ENCODE peak calls at places on chromosomes 5 and 9, in five cellular contexts. G is IMR-90, E is hepatocyte, H is GM23248, Y is K562. I is an unnamed sample.

GRCh38 chr9:34633851-34634550 is 3.6 kb downstream of the SIGMAR1 start:
- DNase-seq in G (peak; percentile 64), E (peak; percentile 82), H (peak; percentile 73), Y (peak; percentile 57), I (peak; percentile 16)

GRCh38 chr5:6576861-6577501 is 55.9 kb downstream of the NSUN2 start:
- DNase-seq in G (peak; percentile 52), E (peak; percentile 55), H (peak; percentile 69), Y (peak; percentile 56), I (peak; percentile 58)

GRCh38 chr5:34064656-34065055 is 21.6 kb upstream of the C1QTNF3 start:
- DNase-seq in G (no peak), E (no peak), H (no peak), Y (no peak), I (no peak)

GRCh38 chr9:16275795-16276624 is 594.5 kb downstream of the BNC2 start:
- DNase-seq in G (no peak), E (no peak), H (no peak), Y (no peak), I (peak; percentile 53)

GRCh38 chr5:87398981-87399616 is 13.6 kb downstream of the CCNH start:
- DNase-seq in G (no peak), E (no peak), H (no peak), Y (no peak), I (no peak)

GRCh38 chr9:18260527-18260926 is 213.4 kb upstream of the ADAMTSL1 start:
- DNase-seq in G (no peak), E (peak; percentile 24), H (no peak), Y (no peak), I (peak; percentile 76)

GRCh38 chr5:139711067-139711851 is 63.1 kb downstream of the CXXC5 start:
- DNase-seq in G (peak; percentile 28), E (peak; percentile 55), H (peak; percentile 82), Y (peak; percentile 87), I (no peak)

GRCh38 chr5:140595538-140595937 is 30.9 kb downstream of the SLC35A4 start:
- DNase-seq in G (no peak), E (peak; percentile 31), H (no peak), Y (peak; percentile 4), I (no peak)

GRCh38 chr9:77793909-77794308 is 145.8 kb upstream of the GNA14 start:
- DNase-seq in G (peak; percentile 7), E (no peak), H (peak; percentile 79), Y (no peak), I (no peak)

GRCh38 chr5:138789771-138790242 is 36.6 kb downstream of the CTNNA1 start:
- DNase-seq in G (peak; percentile 38), E (peak; percentile 34), H (peak; percentile 58), Y (peak; percentile 39), I (no peak)

GRCh38 chr5:143132739-143133138 is 270.7 kb downstream of the NR3C1 start:
- DNase-seq in G (no peak), E (no peak), H (no peak), Y (no peak), I (no peak)

DNA sequence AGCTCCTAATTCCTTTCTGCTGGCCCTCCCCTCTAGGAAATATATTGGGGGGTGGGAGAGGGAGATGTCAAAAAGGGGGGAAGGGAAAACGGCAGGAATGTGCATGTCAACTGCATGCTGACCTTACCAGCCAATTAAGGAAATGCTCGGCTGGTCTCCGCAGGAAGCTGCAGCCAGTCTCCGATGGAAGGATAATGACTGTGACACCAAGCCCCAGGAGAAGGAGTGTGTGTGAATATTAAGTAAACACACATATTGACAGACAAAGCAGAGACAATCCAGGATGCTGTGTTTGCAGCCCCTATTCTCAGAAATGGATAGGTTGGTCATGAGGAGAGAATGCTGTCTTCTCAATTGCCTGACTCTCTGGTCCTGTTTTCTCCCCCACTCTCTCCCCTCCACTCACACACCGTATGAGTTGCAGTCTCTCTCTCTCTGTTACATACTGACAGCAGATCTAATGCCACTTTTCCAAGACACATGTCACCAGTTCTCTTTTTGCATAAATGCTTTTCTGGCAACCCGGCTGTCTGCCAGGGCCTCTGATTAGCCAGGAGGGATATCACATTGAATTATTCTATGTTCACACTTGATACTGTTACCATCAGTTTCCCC is 85.7 kb downstream of the EPB41L4A start:
- DNase-seq in G (no peak), E (no peak), H (no peak), Y (no peak), I (no peak)
- H3K27ac ChIP-seq in G (no peak overlapping the region), E (no peak overlapping the region), H (no peak overlapping the region), Y (no peak overlapping the region), I (no peak overlapping the region)

GRCh38 chr9:690517-691111 is 150.9 kb upstream of the DMRT1 start:
- DNase-seq in G (no peak), E (no peak), H (no peak), Y (no peak), I (no peak)

GRCh38 chr9:694499-695154 is 146.9 kb upstream of the DMRT1 start:
- DNase-seq in G (peak; percentile 93), E (peak; percentile 32), H (peak; percentile 95), Y (no peak), I (peak; percentile 95)

GRCh38 chr9:693460-694390 is 147.8 kb upstream of the DMRT1 start:
- DNase-seq in G (peak; percentile 86), E (peak; percentile 40), H (peak; percentile 90), Y (no peak), I (peak; percentile 89)

GRCh38 chr9:691825-692363 is 149.6 kb upstream of the DMRT1 start:
- DNase-seq in G (no peak), E (no peak), H (no peak), Y (no peak), I (no peak)

DNA sequence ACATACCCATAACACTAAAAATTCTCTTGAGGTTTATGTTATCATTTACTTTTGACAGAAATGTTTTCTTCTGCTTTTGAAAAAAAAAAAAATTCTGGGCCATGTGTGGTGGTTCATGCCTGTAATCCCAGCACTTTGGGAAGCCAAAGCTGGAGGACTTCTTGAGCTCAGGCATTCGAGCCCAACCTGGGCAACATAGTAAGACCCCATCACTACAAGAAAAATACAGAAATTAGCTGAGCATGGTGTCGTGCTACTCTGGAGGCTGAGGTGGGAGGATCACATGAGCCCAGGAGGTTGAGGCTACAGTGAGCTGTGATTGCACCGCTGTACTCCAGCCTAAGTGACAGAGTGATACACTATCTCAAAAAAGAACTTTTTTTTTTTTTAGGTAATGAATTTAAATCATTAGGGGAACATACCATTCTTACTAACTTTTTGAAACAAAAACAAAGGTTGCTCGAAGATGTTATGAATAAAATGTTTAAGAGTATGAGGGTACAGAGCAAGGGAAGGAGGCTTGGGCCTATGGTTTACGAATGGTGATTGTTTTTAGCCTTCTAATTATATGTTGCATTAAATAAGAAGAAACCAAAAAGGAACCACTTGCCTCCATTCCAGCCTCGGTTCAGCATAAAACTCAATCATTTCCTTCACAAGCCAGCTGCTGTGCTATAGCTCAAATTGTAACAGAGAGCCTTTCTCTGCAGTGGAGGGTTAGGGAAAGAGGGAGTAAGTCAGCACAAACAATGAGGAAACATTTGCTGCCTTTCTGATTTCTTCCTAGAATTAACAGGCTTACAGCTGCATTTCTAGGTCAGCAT is 148.6 kb upstream of the DMRT1 start:
- DNase-seq in G (no peak), E (no peak), H (peak; percentile 68), Y (no peak), I (no peak)
- H2AFZ ChIP-seq in G (peak overlapping the region; percentile 45), E (peak overlapping the region; percentile 20), H (peak overlapping the region; percentile 56), Y (no peak overlapping the region), I (peak overlapping the region; percentile 58)

GRCh38 chr5:150153957-150154617 is 1.6 kb downstream of the PDGFRB start:
- DNase-seq in G (peak; percentile 80), E (peak; percentile 69), H (peak; percentile 91), Y (no peak), I (peak; percentile 76)
- H3K4me3 ChIP-seq in G (peak overlapping the region; percentile 76), E (no peak overlapping the region), H (peak overlapping the region; percentile 96), Y (no peak overlapping the region), I (peak overlapping the region; percentile 68)

DNA sequence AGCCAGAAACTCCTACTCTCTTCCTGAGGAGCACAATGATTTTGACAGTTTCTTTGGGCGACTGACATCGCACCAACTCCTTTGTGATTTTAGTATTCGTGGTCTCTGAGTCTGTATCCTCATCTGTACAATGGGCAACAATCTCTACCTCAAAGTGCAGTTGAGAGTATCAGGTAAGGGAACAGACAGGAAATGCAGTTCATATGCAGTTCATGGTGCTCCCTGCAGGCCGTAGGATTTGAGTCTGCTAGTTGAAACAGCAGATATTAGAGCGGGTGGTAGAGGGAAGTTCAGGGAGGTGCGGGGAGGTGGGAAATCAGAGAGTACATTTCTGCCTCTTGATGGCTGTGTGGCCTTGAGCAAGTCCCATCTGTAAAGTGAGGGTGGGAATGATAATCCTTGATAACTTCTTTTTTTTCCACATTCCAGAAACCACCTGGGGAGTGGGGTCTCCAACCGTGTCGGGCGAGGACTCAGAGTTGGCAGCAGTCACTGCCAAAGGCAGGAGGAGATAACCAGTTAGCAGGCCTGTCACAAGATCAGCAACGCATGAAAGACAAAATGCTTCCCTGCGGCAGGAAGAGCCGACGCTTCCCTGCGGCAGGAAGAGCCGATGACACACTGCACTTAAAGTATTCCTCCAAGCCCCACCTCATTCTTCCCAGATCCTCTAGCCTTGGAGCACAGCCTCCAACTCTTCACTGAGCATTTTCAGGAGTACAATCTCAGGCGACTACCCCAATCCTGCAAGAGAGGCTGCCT is 6.0 kb upstream of the NEK6 start:
- DNase-seq in G (peak; percentile 78), E (no peak), H (no peak), Y (no peak), I (peak; percentile 78)
- H3K27ac ChIP-seq in G (peak overlapping the region; percentile 63), E (no peak overlapping the region), H (no peak overlapping the region), Y (no peak overlapping the region), I (peak overlapping the region; percentile 52)

GRCh38 chr5:134374234-134374633 is 2.9 kb downstream of the UBE2B start:
- DNase-seq in G (no peak), E (no peak), H (no peak), Y (no peak), I (no peak)

GRCh38 chr5:134370871-134371833 is at the start of gene UBE2B:
- DNase-seq in G (peak; percentile 100), E (peak; percentile 100), H (peak; percentile 100), Y (peak; percentile 91), I (peak; percentile 100)

GRCh38 chr5:134370306-134370870 is 981 bp upstream of the UBE2B start:
- DNase-seq in G (no peak), E (no peak), H (peak; percentile 57), Y (no peak), I (no peak)

DNA sequence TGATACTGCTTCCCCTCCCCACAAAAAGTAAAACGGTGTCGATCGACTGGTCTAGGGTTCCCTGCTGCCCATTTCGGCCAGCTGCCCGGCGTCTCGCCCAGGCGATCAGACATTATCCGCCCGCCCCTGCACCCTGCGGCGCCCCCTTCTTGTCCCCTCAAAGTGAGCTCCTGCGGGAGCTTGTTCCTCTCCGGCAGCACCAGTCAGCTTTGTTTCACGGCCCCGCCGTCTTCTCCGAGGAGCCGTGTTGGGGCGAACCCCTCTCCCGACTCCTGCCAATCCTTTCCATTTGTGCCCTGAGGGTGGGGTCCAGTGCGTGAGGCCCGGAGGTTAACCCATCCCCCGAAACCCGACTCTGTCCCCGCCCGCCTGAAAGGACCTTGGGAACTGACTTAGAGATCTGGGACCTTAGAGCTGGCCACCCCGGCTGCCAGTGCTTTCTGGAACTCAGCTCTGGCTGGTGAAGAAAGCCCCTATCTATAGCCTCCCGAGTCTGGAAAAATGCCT is 518 bp downstream of the UBE2B start:
- DNase-seq in G (peak; percentile 26), E (peak; percentile 80), H (peak; percentile 54), Y (peak; percentile 58), I (peak; percentile 27)
- H2AFZ ChIP-seq in G (peak overlapping the region; percentile 95), E (peak overlapping the region; percentile 8), H (peak overlapping the region; percentile 65), Y (peak overlapping the region; percentile 86), I (peak overlapping the region; percentile 68)

I was measured in astrocyte.